ENCODE peak calls at places on chromosomes 7 and 10, in eight cellular contexts. K is stomach, W is Peyer's patch, S is dorsolateral prefrontal cortex, P is BJ, O is K562, J is ovary, Y is AG04450. L is an unnamed sample.

GRCh38 chr10:16509996-16510395 is 11.7 kb downstream of the C1QL3 start:
- DNase-seq in O (no peak), S (no peak), W (no peak), J (no peak), Y (no peak), P (no peak), K (no peak), L (no peak)

GRCh38 chr7:148856035-148856881 is 27.8 kb downstream of the EZH2 start:
- DNase-seq in K (peak; percentile 52), S (no peak), J (no peak), O (peak; percentile 68), P (no peak), Y (no peak), W (peak; percentile 47), L (peak; percentile 51)

GRCh38 chr7:34208878-34209621 is 303.7 kb downstream of the BMPER start:
- DNase-seq in J (peak; percentile 49), S (peak; percentile 62), O (no peak), K (no peak), W (no peak), P (no peak), Y (no peak), L (no peak)

GRCh38 chr10:118106426-118106825 is 59.7 kb upstream of the RAB11FIP2 start:
- DNase-seq in K (no peak), P (no peak), W (no peak), S (no peak), Y (no peak), O (peak; percentile 14), J (no peak), L (peak; percentile 18)

GRCh38 chr7:69656890-69657289 is 58.6 kb downstream of the AUTS2 start:
- DNase-seq in K (no peak), J (no peak), Y (no peak), O (no peak), P (peak; percentile 6), W (no peak), S (no peak), L (no peak)

GRCh38 chr7:55078465-55079372 is 59.9 kb downstream of the EGFR start:
- DNase-seq in K (peak; percentile 72), S (no peak), J (no peak), Y (no peak), P (no peak), O (peak; percentile 13), W (no peak), L (peak; percentile 86)

GRCh38 chr10:63588436-63589180 is 67.4 kb downstream of the REEP3 start:
- DNase-seq in P (no peak), S (no peak), K (peak; percentile 57), O (no peak), Y (no peak), W (no peak), J (no peak), L (peak; percentile 55)

GRCh38 chr10:116470768-116471415 is 43.2 kb downstream of the PNLIPRP3 start:
- DNase-seq in K (no peak), O (peak; percentile 7), S (no peak), P (no peak), Y (no peak), J (no peak), W (no peak), L (peak; percentile 45)

GRCh38 chr10:114708717-114709352 is 50.8 kb upstream of the ABLIM1 start:
- DNase-seq in O (no peak), Y (peak; percentile 48), S (no peak), J (no peak), P (peak; percentile 37), W (no peak), K (no peak), L (no peak)

GRCh38 chr7:121080913-121081326 is 92.4 kb downstream of the CPED1 start:
- DNase-seq in P (no peak), O (no peak), K (no peak), Y (no peak), S (no peak), W (no peak), J (no peak), L (no peak)

GRCh38 chr10:100894033-100894432 is 18.7 kb upstream of the SLF2 start:
- DNase-seq in K (no peak), J (no peak), Y (no peak), O (no peak), P (no peak), S (no peak), W (peak; percentile 9), L (peak; percentile 76)

GRCh38 chr7:84704380-84704779 is 482.5 kb downstream of the SEMA3D start:
- DNase-seq in O (no peak), P (no peak), S (no peak), K (no peak), Y (no peak), W (no peak), J (no peak), L (no peak)

GRCh38 chr10:90913774-90914420 is 7.0 kb downstream of the ANKRD1 start:
- DNase-seq in W (no peak), J (no peak), O (no peak), P (no peak), Y (no peak), S (no peak), K (no peak), L (no peak)

GRCh38 chr10:93804200-93804599 is 46.5 kb downstream of the LGI1 start:
- DNase-seq in P (no peak), O (no peak), J (no peak), K (no peak), S (no peak), W (no peak), Y (no peak), L (no peak)

GRCh38 chr7:151415375-151416112 is 5.7 kb upstream of the WDR86 start:
- DNase-seq in O (no peak), S (no peak), W (no peak), J (no peak), P (no peak), Y (no peak), K (no peak), L (no peak)

GRCh38 chr10:89531359-89531758 is 4.0 kb downstream of the SLC16A12 start:
- DNase-seq in K (no peak), J (no peak), P (no peak), S (no peak), O (no peak), W (no peak), Y (no peak), L (no peak)

GRCh38 chr10:11285171-11285570 is 267.5 kb downstream of the CELF2 start:
- DNase-seq in Y (no peak), W (no peak), O (no peak), S (no peak), J (no peak), P (no peak), K (no peak), L (no peak)
- TF ChIP-seq CTCF in Y (peak; percentile 20), W (no peak), O (peak; percentile 45), S (no peak), J (no peak), P (peak; percentile 15), K (no peak), L (no peak)

GRCh38 chr10:86413046-86413728 is 46.6 kb upstream of the GRID1 start:
- DNase-seq in Y (no peak), O (no peak), S (no peak), J (no peak), P (peak; percentile 30), K (no peak), W (peak; percentile 44), L (no peak)

GRCh38 chr10:86410542-86411124 is 44.0 kb upstream of the GRID1 start:
- DNase-seq in S (no peak), P (peak; percentile 69), J (no peak), Y (peak; percentile 37), O (no peak), K (peak; percentile 71), W (no peak), L (no peak)

GRCh38 chr10:86409183-86409582 is 42.6 kb upstream of the GRID1 start:
- DNase-seq in K (no peak), P (no peak), Y (no peak), S (no peak), W (no peak), J (no peak), O (no peak), L (no peak)

GRCh38 chr10:86411852-86412550 is 45.4 kb upstream of the GRID1 start:
- DNase-seq in Y (no peak), P (no peak), O (no peak), J (no peak), W (no peak), K (no peak), S (no peak), L (no peak)

DNA sequence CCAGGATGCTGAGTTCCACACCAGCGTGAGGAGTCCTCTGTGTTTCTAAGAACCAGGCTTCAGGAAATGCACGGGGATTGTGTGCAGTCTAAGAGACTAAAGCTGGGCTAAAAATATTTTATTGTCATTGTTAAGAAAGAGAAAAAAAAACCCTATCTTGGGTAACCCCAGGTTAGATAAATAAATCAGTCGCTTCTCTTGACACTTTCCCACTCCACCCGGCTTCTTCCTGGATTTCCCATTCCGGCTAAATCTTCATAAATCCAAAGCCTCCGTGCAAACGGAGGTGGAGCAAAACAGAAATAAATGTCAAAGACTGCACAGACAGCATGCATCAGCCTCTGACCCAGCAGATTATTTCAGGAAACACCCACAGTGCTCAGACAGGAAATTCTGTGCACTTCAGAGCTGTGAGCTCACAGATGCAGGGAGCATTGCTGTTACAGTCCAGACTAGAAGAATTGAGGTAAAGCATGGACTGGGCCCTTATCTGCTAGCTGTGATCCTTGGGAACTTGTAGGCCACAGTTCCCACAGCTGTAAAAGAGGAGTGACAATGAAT is 44.8 kb upstream of the GRID1 start:
- DNase-seq in W (peak; percentile 51), J (no peak), P (peak; percentile 93), S (peak; percentile 45), Y (peak; percentile 46), K (no peak), O (no peak), L (peak; percentile 32)
- H3K4me3 ChIP-seq in W (no peak overlapping the region), J (no peak overlapping the region), P (no peak overlapping the region), S (no peak overlapping the region), Y (no peak overlapping the region), K (no peak overlapping the region), O (no peak overlapping the region), L (no peak overlapping the region)

DNA sequence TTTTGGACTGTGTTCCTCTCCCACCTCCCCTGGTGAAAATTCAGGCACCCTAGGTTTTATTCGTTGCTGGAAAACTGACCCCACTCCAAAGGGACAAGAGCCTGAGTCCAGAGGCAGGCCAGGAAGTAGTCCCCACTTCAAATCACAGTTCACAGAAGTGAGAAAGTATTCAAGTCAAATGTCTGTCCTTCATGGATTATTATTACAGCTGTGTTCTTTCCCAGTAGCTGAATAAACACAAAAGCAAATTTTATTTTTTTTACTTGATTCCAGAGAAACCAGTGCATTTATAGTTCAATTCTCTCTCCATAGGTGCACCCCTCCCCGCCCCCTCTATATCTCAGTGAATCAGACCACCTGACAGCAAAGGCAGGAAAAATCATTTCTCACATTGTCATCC is 113.9 kb upstream of the COL1A2 start:
- DNase-seq in J (no peak), O (no peak), W (no peak), P (no peak), S (no peak), K (no peak), Y (no peak), L (no peak)
- H3K27me3 ChIP-seq in J (no peaks in the 10 kb centered on the region), O (no peaks in the 10 kb centered on the region), W (no peaks in the 10 kb centered on the region), P (peaks cover 3% of the 10 kb centered on the region), S (no peaks in the 10 kb centered on the region), K (no peaks in the 10 kb centered on the region), Y (no peaks in the 10 kb centered on the region), L (no peaks in the 10 kb centered on the region)

DNA sequence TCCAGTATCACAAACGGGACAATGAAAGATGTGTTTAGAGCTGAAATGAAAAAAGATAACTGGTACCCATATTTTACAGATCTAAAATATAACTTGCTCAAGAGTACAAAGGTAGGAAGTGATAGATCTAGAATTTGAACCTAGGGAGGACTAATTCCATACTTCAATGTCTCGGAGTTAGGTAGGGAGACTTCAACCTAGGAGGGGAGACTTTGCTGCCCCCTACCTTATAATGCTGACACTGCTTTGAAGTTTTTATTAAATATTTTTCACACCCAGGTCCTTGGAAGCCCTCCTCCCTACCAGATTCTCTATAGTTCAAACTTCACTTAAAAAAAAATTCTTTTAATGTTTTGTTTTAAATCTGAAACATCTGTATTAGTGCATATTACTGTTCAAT is 58.0 kb downstream of the MICU1 start:
- DNase-seq in W (no peak), J (no peak), K (no peak), P (no peak), S (no peak), O (peak; percentile 43), Y (no peak), L (no peak)
- TF ChIP-seq CTCF in W (no peak), J (no peak), K (no peak), P (peak; percentile 23), S (peak; percentile 45), O (peak; percentile 77), Y (peak; percentile 31), L (no peak)